ENCODE peak calls at places on chromosomes 13 and 19, in four cellular contexts. M, C, E and Z are unnamed samples.
A peak's percentile ranks its signal among the peaks of the same experiment; 100 is the strongest.

GRCh38 chr19:1752009-1752756 is 1.1 kb upstream of the ONECUT3 start:
- DNase-seq in M (no peak), C (no peak), E (no peak), Z (no peak)

GRCh38 chr13:41609828-41610227 is 152.5 kb downstream of the RGCC start:
- DNase-seq in C (no peak), M (no peak), E (no peak), Z (no peak)

GRCh38 chr13:66069570-66069969 is 1160.6 kb downstream of the PCDH9 start:
- DNase-seq in M (no peak), C (peak; percentile 6), E (no peak), Z (no peak)

GRCh38 chr13:75996582-75996981 is 360.5 kb downstream of the LMO7 start:
- DNase-seq in C (no peak), E (no peak), M (no peak), Z (no peak)

GRCh38 chr19:55830656-55831055 is 1.1 kb downstream of the NLRP11 start:
- DNase-seq in E (no peak), C (no peak), M (no peak), Z (no peak)

GRCh38 chr19:50835785-50836542 is 2.6 kb upstream of the KLK15 start:
- DNase-seq in E (peak; percentile 38), M (peak; percentile 81), C (peak; percentile 96), Z (peak; percentile 26)

GRCh38 chr13:51923983-51924539 is 62.3 kb downstream of the CCDC70 start:
- DNase-seq in C (peak; percentile 52), E (peak; percentile 44), M (peak; percentile 46), Z (no peak)

GRCh38 chr19:49987159-49987698 is 26.3 kb upstream of the SIGLEC11 start:
- DNase-seq in E (peak; percentile 87), M (peak; percentile 98), C (peak; percentile 76), Z (peak; percentile 54)

GRCh38 chr19:48558018-48558684 is 6.2 kb downstream of the SULT2B1 start:
- DNase-seq in M (peak; percentile 41), C (peak; percentile 49), E (peak; percentile 93), Z (no peak)

GRCh38 chr19:17334414-17335409 is at the start of gene ANO8:
- DNase-seq in E (peak; percentile 91), C (peak; percentile 88), M (peak; percentile 98), Z (peak; percentile 82)

GRCh38 chr19:28009696-28010095 is 1203.3 kb downstream of the UQCRFS1 start:
- DNase-seq in M (no peak), C (no peak), E (no peak), Z (no peak)

GRCh38 chr13:65597839-65598818 is 1632.0 kb downstream of the PCDH9 start:
- DNase-seq in C (no peak), M (no peak), E (no peak), Z (no peak)

GRCh38 chr19:15181394-15181793 is 19.4 kb downstream of the NOTCH3 start:
- DNase-seq in E (no peak), C (no peak), M (peak; percentile 45), Z (no peak)

GRCh38 chr13:76783798-76784197 is 102.4 kb downstream of the KCTD12 start:
- DNase-seq in C (no peak), E (no peak), M (no peak), Z (no peak)

GRCh38 chr13:89027694-89028306 is 1356.6 kb downstream of the SLITRK5 start:
- DNase-seq in C (no peak), M (no peak), E (no peak), Z (no peak)

GRCh38 chr19:15120135-15121026 is 13.2 kb downstream of the SYDE1 start:
- DNase-seq in E (no peak), M (peak; percentile 49), C (no peak), Z (no peak)

GRCh38 chr19:17862711-17863519 is 3.2 kb downstream of the RPL18A start:
- DNase-seq in C (peak; percentile 3), M (no peak), E (no peak), Z (no peak)

GRCh38 chr19:39968789-39969188 is 2.2 kb upstream of the PSMC4 start:
- DNase-seq in M (no peak), E (no peak), C (no peak), Z (no peak)

GRCh38 chr19:32224371-32225244 is 120.8 kb upstream of the ZNF507 start:
- DNase-seq in E (peak; percentile 21), C (peak; percentile 88), M (peak; percentile 69), Z (no peak)

GRCh38 chr13:40130871-40131636 is 475.6 kb downstream of the COG6 start:
- DNase-seq in M (no peak), C (no peak), E (peak; percentile 36), Z (no peak)

GRCh38 chr13:51856998-51857397 is 4.8 kb upstream of the CCDC70 start:
- DNase-seq in C (no peak), E (peak; percentile 21), M (no peak), Z (no peak)

GRCh38 chr19:16457195-16457953 is 14.4 kb downstream of the EPS15L1 start:
- DNase-seq in E (peak; percentile 24), C (peak; percentile 47), M (peak; percentile 32), Z (no peak)

GRCh38 chr13:100933841-100934240 is 259.2 kb upstream of the TMTC4 start:
- DNase-seq in E (no peak), M (no peak), C (no peak), Z (no peak)

GRCh38 chr13:100875392-100876043 is 200.9 kb upstream of the TMTC4 start:
- DNase-seq in M (no peak), C (no peak), E (no peak), Z (peak; percentile 7)

GRCh38 chr13:42279080-42279479 is 7.1 kb downstream of the AKAP11 start:
- DNase-seq in M (no peak), C (no peak), E (no peak), Z (no peak)

GRCh38 chr13:31835932-31836331 is 96.6 kb downstream of the RXFP2 start:
- DNase-seq in M (no peak), E (peak; percentile 5), C (no peak), Z (no peak)

GRCh38 chr13:69553976-69554375 is 553.6 kb upstream of the ATXN8OS start:
- DNase-seq in C (no peak), M (no peak), E (no peak), Z (no peak)

GRCh38 chr13:79637086-79637763 is 156.3 kb downstream of the NDFIP2 start:
- DNase-seq in C (no peak), M (no peak), E (no peak), Z (no peak)

GRCh38 chr13:89982406-89983085 is 1364.9 kb upstream of the MIR17HG start:
- DNase-seq in E (no peak), C (no peak), M (no peak), Z (no peak)

GRCh38 chr19:43684326-43684725 is 14.4 kb upstream of the PLAUR start:
- DNase-seq in C (no peak), E (no peak), M (no peak), Z (no peak)

GRCh38 chr19:18223860-18224524 is 2.2 kb downstream of the PDE4C start:
- DNase-seq in E (peak; percentile 63), M (peak; percentile 95), C (peak; percentile 94), Z (no peak)

GRCh38 chr19:43779147-43779819 is 1.5 kb downstream of the KCNN4 start:
- DNase-seq in M (no peak), C (no peak), E (no peak), Z (no peak)

GRCh38 chr13:67643656-67644055 is 413.5 kb upstream of the PCDH9 start:
- DNase-seq in E (no peak), C (no peak), M (peak; percentile 18), Z (no peak)

GRCh38 chr13:35953537-35954206 is 177.5 kb downstream of the DCLK1 start:
- DNase-seq in C (peak; percentile 7), E (peak; percentile 12), M (peak; percentile 53), Z (no peak)

GRCh38 chr13:99932912-99933311 is 38.7 kb downstream of the ZIC5 start:
- DNase-seq in C (no peak), E (no peak), M (no peak), Z (no peak)

GRCh38 chr19:53786744-53787143 is 37.4 kb downstream of the NLRP12 start:
- DNase-seq in M (no peak), E (no peak), C (no peak), Z (no peak)

GRCh38 chr19:53789708-53790678 is 34.1 kb downstream of the NLRP12 start:
- DNase-seq in M (no peak), E (no peak), C (no peak), Z (no peak)

GRCh38 chr19:53782698-53783097 is 41.4 kb downstream of the NLRP12 start:
- DNase-seq in E (no peak), C (no peak), M (peak; percentile 26), Z (no peak)

GRCh38 chr19:53780506-53780905 is 43.6 kb downstream of the NLRP12 start:
- DNase-seq in M (no peak), C (no peak), E (no peak), Z (no peak)

DNA sequence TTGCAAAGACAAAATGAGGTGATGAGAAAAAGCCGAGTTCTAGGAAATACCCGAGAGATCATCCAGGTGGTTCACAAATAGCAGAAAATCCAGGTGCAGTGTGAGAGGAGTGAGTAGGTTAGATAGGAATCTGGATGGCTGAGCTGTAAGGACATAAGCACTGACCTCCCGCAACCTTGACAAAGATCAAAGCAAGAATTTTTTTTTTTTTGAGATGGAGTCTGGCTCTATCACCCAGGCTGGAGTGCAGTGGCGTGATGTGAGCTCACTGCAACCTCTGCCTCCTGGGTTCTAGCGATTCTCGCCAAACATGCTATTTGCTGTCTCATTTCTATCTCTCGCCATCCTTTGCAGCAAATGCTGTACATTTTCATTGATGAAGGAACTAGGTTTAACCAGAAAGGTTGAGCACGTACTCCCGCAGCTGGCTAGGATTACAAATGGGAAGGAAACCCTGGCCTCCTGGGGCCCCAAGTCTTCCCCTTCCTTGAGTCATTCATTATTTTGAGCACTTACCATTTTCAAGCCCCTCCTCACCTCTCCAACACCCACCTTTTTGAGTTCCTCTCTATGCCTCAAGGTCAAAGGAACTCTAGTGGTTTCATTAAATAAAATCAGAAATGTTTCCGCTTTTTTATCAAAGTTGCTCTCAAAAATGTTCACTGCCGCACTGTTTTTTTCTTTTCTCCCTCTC is 38.8 kb downstream of the NLRP12 start:
- DNase-seq in M (no peak), C (no peak), E (peak; percentile 80), Z (no peak)
- TF ChIP-seq TCF7 in M (no peak), C (no peak), E (peak; percentile 77), Z (no peak)

GRCh38 chr13:103031332-103031873 is 34.8 kb downstream of the SLC10A2 start:
- DNase-seq in C (no peak), M (no peak), E (no peak), Z (peak; percentile 90)
- TF ChIP-seq TCF7 in C (no peak), M (no peak), E (no peak), Z (peak; percentile 84)

GRCh38 chr13:70795484-70795883 is 687.2 kb upstream of the KLHL1 start:
- DNase-seq in E (peak; percentile 2), C (no peak), M (no peak), Z (no peak)
- TF ChIP-seq TCF7 in E (no peak), C (no peak), M (no peak), Z (no peak)

DNA sequence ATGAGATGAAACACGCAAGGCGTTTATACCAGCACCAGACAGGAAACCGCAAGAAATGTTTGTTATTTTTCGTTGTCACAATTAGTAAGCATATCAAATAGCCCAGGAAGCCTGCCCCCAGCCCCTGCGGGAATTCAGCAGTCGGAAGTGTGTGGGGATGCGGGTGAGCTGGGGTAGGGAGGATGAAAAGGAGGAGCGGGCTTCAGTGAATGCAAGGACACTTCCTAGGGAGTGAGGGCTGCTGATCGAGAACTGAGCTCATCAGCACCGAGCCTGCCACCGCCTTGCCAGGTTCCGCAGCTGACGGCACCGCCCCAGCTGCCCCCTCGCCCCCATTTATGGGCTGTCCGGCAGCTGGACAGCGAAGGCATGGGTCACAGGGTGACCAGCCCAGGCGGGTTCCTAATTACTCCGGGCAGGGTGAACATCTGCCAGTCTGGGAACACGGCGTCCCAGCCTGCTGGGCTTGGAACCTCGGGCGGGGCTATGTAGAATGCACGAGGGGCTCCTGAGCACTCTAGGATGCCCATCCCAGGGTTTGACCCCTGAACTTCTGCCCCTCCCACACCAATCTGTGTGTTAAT is 1.6 kb upstream of the BEST2 start:
- DNase-seq in E (no peak), C (no peak), M (no peak), Z (no peak)
- TF ChIP-seq TCF7 in E (no peak), C (no peak), M (no peak), Z (no peak)